ENCODE peak calls at places on chromosome 15, in four cellular contexts. One of them, this sample, is unnamed.

GRCh38 chr15:67061811-67062348 is 3.5 kb upstream of the SMAD3 start:
- DNase-seq in C1 segment of cervical spinal cord: no peak
- DNase-seq in activated T-helper 1 cell treated with anti-CD3 and anti-CD28 coated beads, Interleukin-2, amount 50 U/mL, for 16 hours: no peak
- DNase-seq in head of caudate nucleus: no peak
- DNase-seq in this sample: no peak

GRCh38 chr15:52529289-52529929 is 729 bp upstream of the MYO5A start:
- DNase-seq in activated T-helper 1 cell treated with anti-CD3 and anti-CD28 coated beads, Interleukin-2, amount 50 U/mL, for 16 hours: no peak
- DNase-seq in head of caudate nucleus: peak; percentile 17
- DNase-seq in C1 segment of cervical spinal cord: no peak
- DNase-seq in this sample: peak; percentile 20

GRCh38 chr15:52783929-52784798 is 6.0 kb downstream of the ONECUT1 start:
- DNase-seq in C1 segment of cervical spinal cord: peak; percentile 21
- DNase-seq in head of caudate nucleus: no peak
- DNase-seq in activated T-helper 1 cell treated with anti-CD3 and anti-CD28 coated beads, Interleukin-2, amount 50 U/mL, for 16 hours: no peak
- DNase-seq in this sample: no peak

GRCh38 chr15:25860885-25861866 is 2.0 kb downstream of the ATP10A start:
- DNase-seq in C1 segment of cervical spinal cord: no peak
- DNase-seq in activated T-helper 1 cell treated with anti-CD3 and anti-CD28 coated beads, Interleukin-2, amount 50 U/mL, for 16 hours: no peak
- DNase-seq in head of caudate nucleus: no peak
- DNase-seq in this sample: no peak

GRCh38 chr15:68017221-68017620 is 36.9 kb upstream of the PIAS1 start:
- DNase-seq in activated T-helper 1 cell treated with anti-CD3 and anti-CD28 coated beads, Interleukin-2, amount 50 U/mL, for 16 hours: no peak
- DNase-seq in C1 segment of cervical spinal cord: no peak
- DNase-seq in head of caudate nucleus: no peak
- DNase-seq in this sample: no peak

GRCh38 chr15:72312605-72313447 is 7.1 kb downstream of the CELF6 start:
- DNase-seq in activated T-helper 1 cell treated with anti-CD3 and anti-CD28 coated beads, Interleukin-2, amount 50 U/mL, for 16 hours: peak; percentile 35
- DNase-seq in C1 segment of cervical spinal cord: peak; percentile 53
- DNase-seq in head of caudate nucleus: peak; percentile 45
- DNase-seq in this sample: no peak

GRCh38 chr15:96273317-96274086 is 57.0 kb upstream of the NR2F2 start:
- DNase-seq in C1 segment of cervical spinal cord: no peak
- DNase-seq in activated T-helper 1 cell treated with anti-CD3 and anti-CD28 coated beads, Interleukin-2, amount 50 U/mL, for 16 hours: no peak
- DNase-seq in head of caudate nucleus: no peak
- DNase-seq in this sample: no peak

GRCh38 chr15:100958326-100959065 is 39.3 kb downstream of the LRRK1 start:
- DNase-seq in activated T-helper 1 cell treated with anti-CD3 and anti-CD28 coated beads, Interleukin-2, amount 50 U/mL, for 16 hours: no peak
- DNase-seq in head of caudate nucleus: no peak
- DNase-seq in C1 segment of cervical spinal cord: no peak
- DNase-seq in this sample: no peak